ENCODE peak calls at places on chromosomes 1 and 21, in eight cellular contexts. E, T, I, K, L, A, R and X are unnamed samples.

GRCh38 chr21:32330784-32331311 is 32.2 kb downstream of the MRAP start:
- DNase-seq in E (no peak), T (no peak), I (no peak), K (no peak), L (no peak), A (no peak), R (no peak), X (no peak)

GRCh38 chr1:18649713-18650370 is 19.2 kb downstream of the PAX7 start:
- DNase-seq in E (no peak), T (no peak), I (no peak), K (peak), L (no peak), A (no peak), R (no peak), X (no peak)

GRCh38 chr21:44908908-44909307 is 11.8 kb downstream of the ITGB2 start:
- DNase-seq in E (no peak), T (no peak), I (no peak), K (no peak), L (no peak), A (no peak), R (no peak), X (no peak)

GRCh38 chr1:9942399-9942938 is 722 bp downstream of the LZIC start:
- DNase-seq in E (no peak), T (no peak), I (peak), K (peak), L (peak), A (no peak), R (peak), X (peak)

GRCh38 chr1:45325816-45326506 is 734 bp upstream of the HPDL start:
- DNase-seq in E (no peak), T (no peak), I (no peak), K (peak), L (no peak), A (no peak), R (no peak), X (no peak)

GRCh38 chr1:214553142-214553710 is 1.8 kb upstream of the PTPN14 start:
- DNase-seq in E (no peak), T (no peak), I (no peak), K (no peak), L (no peak), A (no peak), R (no peak), X (no peak)

GRCh38 chr1:214044438-214045214 is 56.9 kb downstream of the PROX1 start:
- DNase-seq in E (no peak), T (no peak), I (no peak), K (no peak), L (no peak), A (no peak), R (no peak), X (no peak)

GRCh38 chr1:67094191-67094590 is 40.2 kb upstream of the SLC35D1 start:
- DNase-seq in E (no peak), T (no peak), I (no peak), K (no peak), L (no peak), A (no peak), R (no peak), X (no peak)

GRCh38 chr21:35481005-35481404 is 431.9 kb upstream of the RUNX1 start:
- DNase-seq in E (no peak), T (no peak), I (no peak), K (no peak), L (no peak), A (no peak), R (no peak), X (no peak)

GRCh38 chr21:15254111-15254510 is 189.3 kb upstream of the NRIP1 start:
- DNase-seq in E (no peak), T (no peak), I (no peak), K (no peak), L (no peak), A (no peak), R (no peak), X (no peak)

GRCh38 chr1:19400189-19400588 is 85.2 kb downstream of the CAPZB start:
- DNase-seq in E (no peak), T (no peak), I (no peak), K (peak), L (no peak), A (no peak), R (no peak), X (no peak)

GRCh38 chr1:94327001-94327685 is 89.8 kb upstream of the ARHGAP29 start:
- DNase-seq in E (peak), T (peak), I (no peak), K (peak), L (no peak), A (peak), R (no peak), X (no peak)

GRCh38 chr1:4056989-4057388 is 156.9 kb upstream of the C1orf174 start:
- DNase-seq in E (no peak), T (no peak), I (no peak), K (no peak), L (no peak), A (no peak), R (no peak), X (no peak)

GRCh38 chr21:31596055-31596454 is 63.4 kb upstream of the SOD1 start:
- DNase-seq in E (no peak), T (no peak), I (no peak), K (no peak), L (no peak), A (no peak), R (no peak), X (no peak)

GRCh38 chr1:113868387-113869083 is 3.0 kb downstream of the PTPN22 start:
- DNase-seq in E (no peak), T (no peak), I (no peak), K (peak), L (no peak), A (no peak), R (no peak), X (no peak)

GRCh38 chr1:202586018-202586821 is 124.0 kb downstream of the SYT2 start:
- DNase-seq in E (peak), T (no peak), I (no peak), K (peak), L (no peak), A (peak), R (no peak), X (no peak)

GRCh38 chr1:180500689-180501088 is 1.7 kb downstream of the ACBD6 start:
- DNase-seq in E (no peak), T (no peak), I (no peak), K (no peak), L (no peak), A (no peak), R (no peak), X (no peak)

GRCh38 chr1:180504186-180504585 is 1.8 kb upstream of the ACBD6 start:
- DNase-seq in E (no peak), T (no peak), I (no peak), K (no peak), L (no peak), A (no peak), R (no peak), X (no peak)

GRCh38 chr1:180503274-180503862 is 991 bp upstream of the ACBD6 start:
- DNase-seq in E (no peak), T (no peak), I (peak), K (no peak), L (peak), A (no peak), R (no peak), X (no peak)

GRCh38 chr1:180501865-180502360 is 464 bp downstream of the ACBD6 start:
- DNase-seq in E (peak), T (no peak), I (peak), K (no peak), L (peak), A (no peak), R (no peak), X (no peak)

GRCh38 chr1:180502361-180503273 is at the start of gene ACBD6:
- DNase-seq in E (peak), T (peak), I (peak), K (peak), L (peak), A (peak), R (peak), X (peak)
- TF ChIP-seq CTCF in E (no peak), T (peak), I (no peak), K (no peak), L (peak), A (no peak), R (peak), X (no peak)

DNA sequence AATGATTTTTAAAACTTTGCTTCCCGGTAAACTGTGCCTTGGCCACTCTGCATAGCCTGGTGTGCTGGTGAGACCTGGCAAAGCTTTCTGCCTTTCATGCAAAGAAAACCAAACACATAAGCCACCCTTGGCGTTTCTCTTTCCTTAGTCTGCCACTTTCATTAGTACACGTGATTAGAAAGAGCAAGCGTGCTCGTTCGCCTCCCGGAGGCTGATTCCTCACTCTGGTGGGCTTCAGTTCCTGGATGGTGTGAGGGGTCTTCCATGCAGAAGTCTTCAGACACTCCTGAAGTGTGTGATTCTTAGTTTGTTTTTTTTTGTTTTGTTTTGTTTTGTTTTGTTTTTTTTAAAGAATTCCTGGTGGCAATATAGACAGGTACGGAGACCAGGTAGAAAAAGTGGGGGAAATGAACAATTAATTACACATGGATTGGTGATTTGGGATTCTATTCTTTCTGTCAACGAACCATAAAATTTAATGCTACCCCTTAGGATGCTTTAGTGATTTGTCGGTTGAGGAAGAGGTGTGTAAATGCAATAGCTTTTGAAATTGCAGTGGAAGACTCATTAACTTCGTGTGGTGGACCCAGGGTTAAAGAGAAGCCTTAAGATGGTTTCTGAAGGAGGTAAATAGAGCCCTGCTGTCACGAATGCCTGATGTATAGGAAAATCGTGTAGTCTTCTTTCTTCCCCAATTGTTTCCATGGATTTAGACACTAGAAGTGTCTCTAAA is 2.1 kb downstream of the GALNT2 start:
- DNase-seq in E (no peak), T (no peak), I (no peak), K (no peak), L (peak), A (no peak), R (no peak), X (no peak)
- TF ChIP-seq CTCF in E (no peak), T (no peak), I (no peak), K (no peak), L (no peak), A (no peak), R (no peak), X (no peak)

GRCh38 chr1:212595229-212595628 is 13.3 kb upstream of the ATF3 start:
- DNase-seq in E (no peak), T (no peak), I (no peak), K (no peak), L (no peak), A (no peak), R (no peak), X (no peak)

GRCh38 chr1:212596798-212597197 is 11.8 kb upstream of the ATF3 start:
- DNase-seq in E (no peak), T (no peak), I (no peak), K (no peak), L (no peak), A (no peak), R (no peak), X (no peak)

GRCh38 chr1:212597495-212597894 is 11.1 kb upstream of the ATF3 start:
- DNase-seq in E (no peak), T (no peak), I (no peak), K (no peak), L (no peak), A (no peak), R (no peak), X (no peak)

GRCh38 chr1:212594640-212595039 is 13.9 kb upstream of the ATF3 start:
- DNase-seq in E (no peak), T (no peak), I (no peak), K (no peak), L (no peak), A (no peak), R (no peak), X (no peak)

GRCh38 chr1:212595787-212596714 is 12.5 kb upstream of the ATF3 start:
- DNase-seq in E (peak), T (no peak), I (peak), K (peak), L (peak), A (no peak), R (peak), X (no peak)
- TF ChIP-seq CTCF in E (no peak), T (peak), I (no peak), K (peak), L (peak), A (peak), R (peak), X (no peak)

GRCh38 chr1:28792644-28793121 is 19.3 kb upstream of the OPRD1 start:
- DNase-seq in E (no peak), T (no peak), I (no peak), K (no peak), L (no peak), A (no peak), R (no peak), X (no peak)

GRCh38 chr1:28801461-28801860 is 10.5 kb upstream of the OPRD1 start:
- DNase-seq in E (no peak), T (no peak), I (no peak), K (no peak), L (no peak), A (no peak), R (no peak), X (no peak)

GRCh38 chr1:28800324-28800723 is 11.6 kb upstream of the OPRD1 start:
- DNase-seq in E (no peak), T (no peak), I (no peak), K (no peak), L (no peak), A (no peak), R (no peak), X (no peak)

GRCh38 chr1:28796321-28797213 is 15.4 kb upstream of the OPRD1 start:
- DNase-seq in E (no peak), T (no peak), I (no peak), K (no peak), L (no peak), A (no peak), R (no peak), X (no peak)
- TF ChIP-seq CTCF in E (no peak), T (no peak), I (no peak), K (no peak), L (no peak), A (no peak), R (no peak), X (no peak)

GRCh38 chr1:99529002-99529401 is 116.9 kb upstream of the PALMD start:
- DNase-seq in E (no peak), T (no peak), I (no peak), K (no peak), L (no peak), A (no peak), R (no peak), X (no peak)

GRCh38 chr1:99527545-99527944 is 118.4 kb upstream of the PALMD start:
- DNase-seq in E (no peak), T (no peak), I (no peak), K (no peak), L (no peak), A (no peak), R (no peak), X (no peak)

GRCh38 chr1:99531578-99532570 is 114.0 kb upstream of the PALMD start:
- DNase-seq in E (no peak), T (no peak), I (no peak), K (no peak), L (no peak), A (no peak), R (no peak), X (no peak)

GRCh38 chr1:99525313-99525712 is 120.6 kb upstream of the PALMD start:
- DNase-seq in E (no peak), T (no peak), I (no peak), K (no peak), L (no peak), A (no peak), R (no peak), X (no peak)

DNA sequence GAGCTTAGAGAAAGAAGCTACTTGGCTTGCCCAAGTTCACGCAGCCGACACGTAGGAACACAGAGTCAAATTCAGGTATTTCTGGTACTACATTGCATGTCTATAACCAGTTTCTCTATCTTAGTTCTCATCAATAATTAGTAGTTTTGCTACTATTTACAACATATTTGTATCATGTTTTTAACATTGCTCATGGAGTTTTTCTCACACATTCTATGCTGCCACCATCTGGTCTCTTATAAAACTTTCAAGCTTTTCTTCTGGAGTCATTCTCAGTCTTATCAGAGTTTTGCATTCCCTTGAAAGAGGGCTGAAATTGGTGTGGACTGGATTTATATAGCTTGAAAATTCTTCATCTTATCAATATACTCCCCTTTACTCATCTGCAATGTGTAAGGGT is 118.8 kb upstream of the PALMD start:
- DNase-seq in E (no peak), T (no peak), I (no peak), K (peak), L (no peak), A (no peak), R (no peak), X (no peak)
- TF ChIP-seq CTCF in E (no peak), T (peak), I (no peak), K (peak), L (peak), A (peak), R (peak), X (no peak)

GRCh38 chr21:37561941-37562919 is 195.7 kb downstream of the DYRK1A start:
- DNase-seq in E (no peak), T (no peak), I (no peak), K (no peak), L (no peak), A (no peak), R (no peak), X (no peak)

GRCh38 chr21:37564924-37565529 is 198.5 kb downstream of the DYRK1A start:
- DNase-seq in E (no peak), T (no peak), I (no peak), K (peak), L (no peak), A (no peak), R (no peak), X (no peak)

GRCh38 chr21:37562920-37563640 is 196.5 kb downstream of the DYRK1A start:
- DNase-seq in E (no peak), T (no peak), I (no peak), K (no peak), L (no peak), A (peak), R (no peak), X (peak)

GRCh38 chr21:37564341-37564923 is 197.9 kb downstream of the DYRK1A start:
- DNase-seq in E (peak), T (peak), I (peak), K (peak), L (peak), A (peak), R (no peak), X (no peak)

GRCh38 chr21:37563641-37564340 is 197.2 kb downstream of the DYRK1A start:
- DNase-seq in E (peak), T (peak), I (peak), K (peak), L (peak), A (peak), R (peak), X (peak)
- TF ChIP-seq CTCF in E (no peak), T (peak), I (peak), K (peak), L (peak), A (peak), R (peak), X (no peak)

GRCh38 chr1:31955917-31956736 is 18.0 kb upstream of the PTP4A2 start:
- DNase-seq in E (peak), T (peak), I (peak), K (peak), L (peak), A (peak), R (peak), X (peak)
- TF ChIP-seq CTCF in E (peak), T (no peak), I (peak), K (peak), L (peak), A (no peak), R (peak), X (no peak)

DNA sequence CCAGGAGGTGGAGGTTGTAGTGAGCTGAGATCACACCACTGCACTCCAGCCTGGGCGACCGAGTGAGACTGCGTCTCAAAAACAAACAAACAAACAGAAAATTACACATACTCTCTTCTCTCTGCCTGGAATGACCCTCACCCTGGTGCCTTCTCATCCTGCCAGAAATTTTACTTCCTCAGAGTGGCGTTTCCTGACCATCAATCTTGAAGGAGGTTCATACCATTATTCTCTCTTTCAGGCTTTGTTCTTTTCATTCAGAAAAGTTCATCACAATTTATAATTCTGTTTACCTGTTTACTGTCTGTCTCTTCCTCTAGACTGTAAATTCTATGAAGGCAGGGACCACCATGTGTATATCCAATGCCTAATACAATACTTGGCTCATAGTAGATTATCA is 79.3 kb downstream of the RPS6KA1 start:
- DNase-seq in E (no peak), T (no peak), I (no peak), K (no peak), L (no peak), A (no peak), R (no peak), X (no peak)
- TF ChIP-seq CTCF in E (no peak), T (no peak), I (no peak), K (no peak), L (peak), A (no peak), R (peak), X (no peak)

GRCh38 chr1:12314328-12314903 is 84.6 kb downstream of the VPS13D start:
- DNase-seq in E (no peak), T (no peak), I (peak), K (peak), L (peak), A (no peak), R (no peak), X (no peak)
- TF ChIP-seq CTCF in E (no peak), T (peak), I (no peak), K (no peak), L (peak), A (peak), R (peak), X (no peak)

GRCh38 chr1:237045278-237046016 is 3.5 kb downstream of the RYR2 start:
- DNase-seq in E (no peak), T (no peak), I (no peak), K (no peak), L (no peak), A (no peak), R (no peak), X (no peak)
- TF ChIP-seq CTCF in E (no peak), T (no peak), I (no peak), K (no peak), L (no peak), A (no peak), R (peak), X (no peak)